ENCODE peak calls at places on chromosomes 3 and 15, in nine cellular contexts. One of them, this sample, is unnamed.

GRCh38 chr15:92140802-92141201 is 252.9 kb upstream of the ST8SIA2 start:
- DNase-seq in HFFc6: no peak
- DNase-seq in brain microvascular endothelial cell: no peak
- DNase-seq in endothelial cell: no peak
- DNase-seq in A549: no peak
- DNase-seq in glutamatergic neuron: no peak
- DNase-seq in epithelial cell of proximal tubule: no peak
- DNase-seq in dorsolateral prefrontal cortex: no peak
- DNase-seq in IMR-90: no peak
- DNase-seq in this sample: no peak

GRCh38 chr3:42504334-42505202 is 2.1 kb downstream of the VIPR1 start:
- DNase-seq in HFFc6: no peak
- DNase-seq in brain microvascular endothelial cell: no peak
- DNase-seq in endothelial cell: no peak
- DNase-seq in A549: no peak
- DNase-seq in glutamatergic neuron: peak
- DNase-seq in epithelial cell of proximal tubule: no peak
- DNase-seq in dorsolateral prefrontal cortex: no peak
- DNase-seq in IMR-90: no peak
- DNase-seq in this sample: no peak

GRCh38 chr3:195119461-195120198 is 151.3 kb downstream of the XXYLT1 start:
- DNase-seq in HFFc6: peak
- DNase-seq in brain microvascular endothelial cell: peak
- DNase-seq in endothelial cell: peak
- DNase-seq in A549: peak
- DNase-seq in glutamatergic neuron: no peak
- DNase-seq in epithelial cell of proximal tubule: no peak
- DNase-seq in dorsolateral prefrontal cortex: no peak
- DNase-seq in IMR-90: peak
- DNase-seq in this sample: peak

GRCh38 chr3:10515396-10515795 is 10.0 kb upstream of the ATP2B2 start:
- DNase-seq in HFFc6: no peak
- DNase-seq in brain microvascular endothelial cell: no peak
- DNase-seq in endothelial cell: no peak
- DNase-seq in A549: no peak
- DNase-seq in glutamatergic neuron: no peak
- DNase-seq in epithelial cell of proximal tubule: no peak
- DNase-seq in dorsolateral prefrontal cortex: no peak
- DNase-seq in IMR-90: no peak
- DNase-seq in this sample: no peak

GRCh38 chr15:39747326-39747725 is 35.3 kb downstream of the FSIP1 start:
- DNase-seq in HFFc6: peak
- DNase-seq in brain microvascular endothelial cell: peak
- DNase-seq in endothelial cell: no peak
- DNase-seq in A549: no peak
- DNase-seq in glutamatergic neuron: no peak
- DNase-seq in epithelial cell of proximal tubule: no peak
- DNase-seq in dorsolateral prefrontal cortex: no peak
- DNase-seq in IMR-90: peak
- DNase-seq in this sample: peak

GRCh38 chr3:61730058-61730457 is 168.7 kb downstream of the PTPRG start:
- DNase-seq in HFFc6: no peak
- DNase-seq in brain microvascular endothelial cell: no peak
- DNase-seq in endothelial cell: no peak
- DNase-seq in A549: no peak
- DNase-seq in glutamatergic neuron: peak
- DNase-seq in epithelial cell of proximal tubule: no peak
- DNase-seq in dorsolateral prefrontal cortex: no peak
- DNase-seq in IMR-90: no peak
- DNase-seq in this sample: peak

GRCh38 chr3:123757281-123757940 is 126.7 kb downstream of the MYLK start:
- DNase-seq in HFFc6: no peak
- DNase-seq in brain microvascular endothelial cell: no peak
- DNase-seq in endothelial cell: no peak
- DNase-seq in A549: no peak
- DNase-seq in glutamatergic neuron: no peak
- DNase-seq in epithelial cell of proximal tubule: no peak
- DNase-seq in dorsolateral prefrontal cortex: peak
- DNase-seq in IMR-90: no peak
- DNase-seq in this sample: peak

GRCh38 chr3:114376091-114376490 is 82.3 kb downstream of the TIGIT start:
- DNase-seq in HFFc6: no peak
- DNase-seq in brain microvascular endothelial cell: no peak
- DNase-seq in endothelial cell: no peak
- DNase-seq in A549: no peak
- DNase-seq in glutamatergic neuron: no peak
- DNase-seq in epithelial cell of proximal tubule: no peak
- DNase-seq in dorsolateral prefrontal cortex: no peak
- DNase-seq in IMR-90: no peak
- DNase-seq in this sample: no peak

GRCh38 chr3:48662140-48662752 is 440 bp downstream of the CELSR3 start:
- DNase-seq in HFFc6: no peak
- DNase-seq in brain microvascular endothelial cell: no peak
- DNase-seq in endothelial cell: no peak
- DNase-seq in A549: no peak
- DNase-seq in glutamatergic neuron: peak
- DNase-seq in epithelial cell of proximal tubule: no peak
- DNase-seq in dorsolateral prefrontal cortex: peak
- DNase-seq in IMR-90: no peak
- DNase-seq in this sample: no peak

GRCh38 chr3:48663489-48664312 is 1.0 kb upstream of the CELSR3 start:
- DNase-seq in HFFc6: peak
- DNase-seq in brain microvascular endothelial cell: peak
- DNase-seq in endothelial cell: peak
- DNase-seq in A549: peak
- DNase-seq in glutamatergic neuron: peak
- DNase-seq in epithelial cell of proximal tubule: peak
- DNase-seq in dorsolateral prefrontal cortex: peak
- DNase-seq in IMR-90: peak
- DNase-seq in this sample: peak

GRCh38 chr3:48664929-48665328 is 2.2 kb upstream of the CELSR3 start:
- DNase-seq in HFFc6: no peak
- DNase-seq in brain microvascular endothelial cell: no peak
- DNase-seq in endothelial cell: no peak
- DNase-seq in A549: no peak
- DNase-seq in glutamatergic neuron: no peak
- DNase-seq in epithelial cell of proximal tubule: no peak
- DNase-seq in dorsolateral prefrontal cortex: no peak
- DNase-seq in IMR-90: no peak
- DNase-seq in this sample: peak

GRCh38 chr3:48662753-48663488 is at the start of gene CELSR3:
- DNase-seq in HFFc6: peak
- DNase-seq in brain microvascular endothelial cell: peak
- DNase-seq in endothelial cell: peak
- DNase-seq in A549: peak
- DNase-seq in glutamatergic neuron: peak
- DNase-seq in epithelial cell of proximal tubule: no peak
- DNase-seq in dorsolateral prefrontal cortex: peak
- DNase-seq in IMR-90: peak
- DNase-seq in this sample: peak

DNA sequence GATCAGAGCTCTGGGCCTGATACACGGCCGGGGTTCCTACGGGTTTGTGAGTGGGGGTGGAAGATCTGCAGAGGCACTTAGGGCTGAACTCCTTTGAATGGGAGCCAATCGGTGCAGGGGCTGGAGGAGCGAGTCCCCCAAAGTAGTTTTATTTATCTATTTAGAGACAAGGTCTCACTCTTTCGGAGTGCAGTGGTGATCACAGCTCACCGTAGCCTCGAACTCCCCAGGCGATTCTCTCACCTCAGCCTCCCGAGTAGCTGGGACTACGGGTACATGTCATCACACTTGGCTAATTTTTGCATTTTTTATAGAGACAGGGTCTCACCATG is 1.6 kb upstream of the CELSR3 start:
- DNase-seq in HFFc6: no peak
- DNase-seq in brain microvascular endothelial cell: no peak
- DNase-seq in endothelial cell: no peak
- DNase-seq in A549: no peak
- DNase-seq in glutamatergic neuron: no peak
- DNase-seq in epithelial cell of proximal tubule: no peak
- DNase-seq in dorsolateral prefrontal cortex: no peak
- DNase-seq in IMR-90: no peak
- DNase-seq in this sample: no peak
- TF ChIP-seq CTCF in HFFc6: peak
- TF ChIP-seq CTCF in brain microvascular endothelial cell: no peak
- TF ChIP-seq CTCF in endothelial cell: peak
- TF ChIP-seq CTCF in A549: no peak
- TF ChIP-seq CTCF in glutamatergic neuron: no peak
- TF ChIP-seq CTCF in epithelial cell of proximal tubule: no peak
- TF ChIP-seq CTCF in dorsolateral prefrontal cortex: peak
- TF ChIP-seq CTCF in IMR-90: no peak
- TF ChIP-seq CTCF in this sample: no peak

DNA sequence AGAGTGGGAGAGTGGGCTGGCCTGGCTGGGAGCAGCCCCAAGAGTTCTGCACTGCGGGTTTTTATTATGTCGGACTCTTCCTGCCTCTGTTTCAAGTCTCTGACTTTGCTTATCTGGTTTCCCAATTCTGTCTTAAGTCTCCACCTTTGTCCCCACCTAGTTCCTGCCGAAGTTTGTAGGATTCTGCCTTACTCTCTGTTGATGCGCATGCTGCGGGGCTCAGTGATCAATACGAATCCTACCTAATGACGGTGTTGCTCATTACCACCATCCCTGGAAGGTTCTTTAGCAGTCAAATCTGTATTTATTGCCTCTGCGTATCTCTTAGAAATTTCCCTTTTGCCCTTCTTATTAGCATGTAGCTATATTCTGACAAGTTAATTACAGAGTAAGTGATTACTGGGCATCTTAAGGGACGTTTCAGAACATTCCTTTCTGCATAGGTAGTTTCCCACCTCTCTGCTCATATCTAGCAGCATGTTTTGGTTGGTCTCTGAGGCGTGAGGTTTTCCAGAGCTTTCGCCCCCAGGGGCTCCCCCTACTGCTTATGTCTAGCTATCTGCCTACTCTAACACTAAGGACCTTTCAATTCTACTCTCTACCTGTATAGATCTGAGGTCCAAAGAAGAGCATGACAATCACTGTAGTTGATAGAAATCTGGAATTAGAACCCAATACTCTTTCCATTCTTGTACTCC is 236.0 kb upstream of the EIF1B start:
- DNase-seq in HFFc6: no peak
- DNase-seq in brain microvascular endothelial cell: no peak
- DNase-seq in endothelial cell: peak
- DNase-seq in A549: no peak
- DNase-seq in glutamatergic neuron: no peak
- DNase-seq in epithelial cell of proximal tubule: no peak
- DNase-seq in dorsolateral prefrontal cortex: no peak
- DNase-seq in IMR-90: no peak
- DNase-seq in this sample: no peak
- TF ChIP-seq CTCF in HFFc6: peak
- TF ChIP-seq CTCF in brain microvascular endothelial cell: peak
- TF ChIP-seq CTCF in endothelial cell: no peak
- TF ChIP-seq CTCF in A549: no peak
- TF ChIP-seq CTCF in glutamatergic neuron: no peak
- TF ChIP-seq CTCF in epithelial cell of proximal tubule: peak
- TF ChIP-seq CTCF in dorsolateral prefrontal cortex: no peak
- TF ChIP-seq CTCF in IMR-90: no peak
- TF ChIP-seq CTCF in this sample: no peak

GRCh38 chr15:57752426-57752825 is 45.9 kb downstream of the POLR2M start:
- DNase-seq in HFFc6: no peak
- DNase-seq in brain microvascular endothelial cell: peak
- DNase-seq in endothelial cell: no peak
- DNase-seq in A549: no peak
- DNase-seq in glutamatergic neuron: no peak
- DNase-seq in epithelial cell of proximal tubule: no peak
- DNase-seq in dorsolateral prefrontal cortex: no peak
- DNase-seq in IMR-90: no peak
- DNase-seq in this sample: no peak
- TF ChIP-seq CTCF in HFFc6: peak
- TF ChIP-seq CTCF in brain microvascular endothelial cell: peak
- TF ChIP-seq CTCF in endothelial cell: no peak
- TF ChIP-seq CTCF in A549: no peak
- TF ChIP-seq CTCF in glutamatergic neuron: no peak
- TF ChIP-seq CTCF in epithelial cell of proximal tubule: peak
- TF ChIP-seq CTCF in dorsolateral prefrontal cortex: peak
- TF ChIP-seq CTCF in IMR-90: no peak
- TF ChIP-seq CTCF in this sample: peak

GRCh38 chr3:141049681-141050080 is 1.5 kb upstream of the SPSB4 start:
- DNase-seq in HFFc6: no peak
- DNase-seq in brain microvascular endothelial cell: no peak
- DNase-seq in endothelial cell: peak
- DNase-seq in A549: peak
- DNase-seq in glutamatergic neuron: no peak
- DNase-seq in epithelial cell of proximal tubule: no peak
- DNase-seq in dorsolateral prefrontal cortex: no peak
- DNase-seq in IMR-90: no peak
- DNase-seq in this sample: no peak

GRCh38 chr3:141051641-141052569 is 758 bp downstream of the SPSB4 start:
- DNase-seq in HFFc6: no peak
- DNase-seq in brain microvascular endothelial cell: no peak
- DNase-seq in endothelial cell: peak
- DNase-seq in A549: peak
- DNase-seq in glutamatergic neuron: peak
- DNase-seq in epithelial cell of proximal tubule: no peak
- DNase-seq in dorsolateral prefrontal cortex: no peak
- DNase-seq in IMR-90: peak
- DNase-seq in this sample: peak

GRCh38 chr3:141052570-141053069 is 1.5 kb downstream of the SPSB4 start:
- DNase-seq in HFFc6: no peak
- DNase-seq in brain microvascular endothelial cell: no peak
- DNase-seq in endothelial cell: peak
- DNase-seq in A549: no peak
- DNase-seq in glutamatergic neuron: peak
- DNase-seq in epithelial cell of proximal tubule: no peak
- DNase-seq in dorsolateral prefrontal cortex: no peak
- DNase-seq in IMR-90: no peak
- DNase-seq in this sample: no peak

GRCh38 chr3:141050576-141050912 is 603 bp upstream of the SPSB4 start:
- DNase-seq in HFFc6: no peak
- DNase-seq in brain microvascular endothelial cell: no peak
- DNase-seq in endothelial cell: no peak
- DNase-seq in A549: peak
- DNase-seq in glutamatergic neuron: no peak
- DNase-seq in epithelial cell of proximal tubule: no peak
- DNase-seq in dorsolateral prefrontal cortex: no peak
- DNase-seq in IMR-90: no peak
- DNase-seq in this sample: no peak

DNA sequence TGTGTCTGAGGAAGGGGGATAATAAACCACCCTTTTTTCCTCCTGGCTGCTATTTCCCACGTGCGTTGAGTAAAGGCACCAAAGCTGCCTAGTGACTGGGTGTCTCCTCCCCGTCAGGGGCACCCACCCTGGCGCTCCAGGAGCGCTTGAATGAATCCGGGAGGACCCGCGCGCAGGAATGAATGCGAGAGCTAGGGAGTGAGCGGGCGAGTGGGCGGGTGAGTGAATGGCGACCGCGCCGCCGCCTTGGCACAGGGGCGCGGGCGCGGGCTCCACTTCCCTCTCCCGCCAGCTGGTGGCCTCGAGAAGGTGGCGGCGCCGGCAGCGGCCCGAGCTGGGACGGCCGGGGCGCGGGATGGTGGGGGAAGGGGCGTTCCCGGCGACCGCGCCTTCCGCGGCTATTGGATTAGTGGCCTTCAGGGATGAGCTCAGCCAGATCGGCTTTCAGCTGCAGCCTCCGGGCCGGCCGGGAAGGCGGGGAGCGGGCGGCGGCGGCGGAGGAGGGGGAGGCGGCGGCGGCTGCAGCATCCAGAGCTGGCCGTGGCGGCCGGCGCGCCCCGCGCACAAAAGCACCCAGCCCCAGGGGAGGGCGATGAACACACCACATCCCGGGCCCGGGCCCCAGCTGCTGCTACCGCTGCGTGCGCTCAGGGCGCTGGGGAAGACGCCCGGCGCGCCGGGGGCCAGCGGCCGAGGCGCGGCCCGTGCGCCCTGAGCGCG is at the start of gene SPSB4:
- DNase-seq in HFFc6: no peak
- DNase-seq in brain microvascular endothelial cell: peak
- DNase-seq in endothelial cell: peak
- DNase-seq in A549: peak
- DNase-seq in glutamatergic neuron: peak
- DNase-seq in epithelial cell of proximal tubule: no peak
- DNase-seq in dorsolateral prefrontal cortex: no peak
- DNase-seq in IMR-90: peak
- DNase-seq in this sample: peak
- TF ChIP-seq CTCF in HFFc6: peak
- TF ChIP-seq CTCF in brain microvascular endothelial cell: peak
- TF ChIP-seq CTCF in endothelial cell: peak
- TF ChIP-seq CTCF in A549: no peak
- TF ChIP-seq CTCF in glutamatergic neuron: peak
- TF ChIP-seq CTCF in epithelial cell of proximal tubule: no peak
- TF ChIP-seq CTCF in dorsolateral prefrontal cortex: no peak
- TF ChIP-seq CTCF in IMR-90: peak
- TF ChIP-seq CTCF in this sample: no peak